ENCODE peak calls at places on chromosomes 16 and 17, in four cellular contexts. C is neural progenitor cell, Y is stomach, X is spleen. G is an unnamed sample.

GRCh38 chr16:83586036-83586810 is 221.6 kb upstream of the HSBP1 start:
- DNase-seq in C (peak; percentile 57), X (no peak), Y (no peak), G (no peak)

GRCh38 chr16:28167221-28167620 is 44.5 kb downstream of the XPO6 start:
- DNase-seq in Y (no peak), X (no peak), C (no peak), G (no peak)

GRCh38 chr16:75792781-75793180 is 66.5 kb upstream of the CPHXL start:
- DNase-seq in C (no peak), Y (no peak), X (no peak), G (no peak)

GRCh38 chr16:50360779-50361178 is 8.0 kb downstream of the BRD7 start:
- DNase-seq in Y (no peak), X (no peak), C (no peak), G (no peak)

GRCh38 chr16:70476272-70477020 is 22.1 kb downstream of the FCSK start:
- DNase-seq in Y (peak; percentile 31), X (no peak), C (no peak), G (no peak)

GRCh38 chr16:31438414-31438813 is 4.2 kb downstream of the ZNF843 start:
- DNase-seq in X (no peak), C (no peak), Y (no peak), G (no peak)

GRCh38 chr16:81445926-81446317 is 1.3 kb downstream of the CMIP start:
- DNase-seq in Y (no peak), X (no peak), C (peak; percentile 56), G (no peak)

GRCh38 chr17:76537288-76537577 is 276 bp downstream of the CYGB start:
- DNase-seq in X (peak; percentile 73), C (no peak), Y (peak; percentile 52), G (peak; percentile 65)

GRCh38 chr17:11122908-11123307 is 118.1 kb upstream of the SHISA6 start:
- DNase-seq in Y (peak; percentile 89), X (no peak), C (no peak), G (no peak)

GRCh38 chr16:7509919-7510705 is 177.5 kb downstream of the RBFOX1 start:
- DNase-seq in C (no peak), X (no peak), Y (no peak), G (no peak)

GRCh38 chr17:80096531-80097306 is 4.7 kb upstream of the GAA start:
- DNase-seq in C (no peak), Y (no peak), X (peak; percentile 66), G (no peak)

GRCh38 chr17:35084987-35085386 is 21.5 kb upstream of the RFFL start:
- DNase-seq in X (no peak), Y (no peak), C (no peak), G (no peak)

GRCh38 chr16:57994778-57995177 is 5.7 kb downstream of the ZNF319 start:
- DNase-seq in X (peak; percentile 92), C (peak; percentile 81), Y (peak; percentile 59), G (peak; percentile 73)

GRCh38 chr17:37813753-37814152 is 68.9 kb upstream of the HNF1B start:
- DNase-seq in Y (no peak), X (no peak), C (no peak), G (no peak)

GRCh38 chr17:63370696-63371095 is 75.4 kb downstream of the CYB561 start:
- DNase-seq in Y (no peak), X (no peak), C (no peak), G (no peak)

GRCh38 chr17:80138856-80139426 is 8.0 kb downstream of the EIF4A3 start:
- DNase-seq in C (no peak), Y (peak; percentile 18), X (no peak), G (no peak)

GRCh38 chr16:11632455-11632921 is 35.8 kb upstream of the SNN start:
- DNase-seq in C (peak; percentile 61), X (peak; percentile 78), Y (no peak), G (peak; percentile 82)

GRCh38 chr16:27426423-27427408 is 24.7 kb downstream of the IL21R start:
- DNase-seq in Y (peak; percentile 26), X (peak; percentile 89), C (no peak), G (no peak)

GRCh38 chr17:39643271-39643670 is 6.3 kb downstream of the STARD3 start:
- DNase-seq in Y (no peak), C (no peak), X (no peak), G (no peak)

DNA sequence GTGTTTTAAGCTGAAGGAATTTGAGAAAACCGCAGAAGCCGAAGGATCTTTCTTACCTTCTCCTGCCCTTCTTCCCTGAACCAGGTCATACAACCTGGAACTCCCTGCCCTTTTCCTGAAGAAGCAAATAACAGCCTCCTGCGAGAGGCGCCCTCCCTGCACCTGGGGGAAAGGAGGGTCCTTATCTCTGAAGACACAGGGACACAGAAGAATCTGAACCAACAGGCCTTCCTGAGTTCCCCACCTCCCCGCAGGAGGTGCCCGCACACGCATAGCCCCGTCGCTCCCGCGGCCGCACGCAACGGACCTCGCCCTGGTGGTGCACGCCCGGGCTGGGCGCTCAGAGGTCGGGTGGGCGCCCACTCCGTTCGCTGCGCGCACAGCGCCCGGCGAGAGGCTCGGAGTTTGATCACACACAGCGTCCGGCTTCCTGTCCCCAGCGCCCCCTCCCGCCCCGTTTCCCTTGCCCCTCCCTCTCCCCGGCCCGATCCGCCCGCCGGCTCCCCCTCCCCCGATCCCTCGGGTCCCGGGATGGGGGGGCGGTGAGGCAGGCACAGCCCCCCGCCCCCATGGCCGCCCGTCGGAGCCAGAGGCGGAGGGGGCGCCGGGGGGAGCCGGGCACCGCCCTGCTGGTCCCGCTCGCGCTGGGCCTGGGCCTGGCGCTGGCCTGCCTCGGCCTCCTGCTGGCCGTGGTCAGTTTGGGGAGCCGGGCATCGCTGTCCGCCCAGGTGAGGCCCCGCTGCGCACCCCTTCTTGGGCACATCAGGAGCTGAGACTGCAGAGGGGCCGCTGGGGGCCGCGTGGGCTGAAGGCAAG is at the start of gene TNFSF12:
- DNase-seq in X (peak; percentile 94), C (peak; percentile 61), Y (peak; percentile 55), G (peak; percentile 63)
- TF ChIP-seq CTCF in X (no peak), C (no peak), Y (no peak), G (no peak)

GRCh38 chr17:82030470-82031302 is 792 bp upstream of the RAC3 start:
- DNase-seq in C (peak; percentile 95), Y (peak; percentile 90), X (peak; percentile 96), G (peak; percentile 86)

GRCh38 chr17:82029990-82030469 is 1.4 kb upstream of the RAC3 start:
- DNase-seq in Y (no peak), X (peak; percentile 81), C (no peak), G (no peak)

GRCh38 chr17:82033359-82034085 is 2.0 kb downstream of the RAC3 start:
- DNase-seq in C (no peak), Y (no peak), X (no peak), G (no peak)

GRCh38 chr17:82031303-82031884 is at the start of gene RAC3:
- DNase-seq in X (no peak), Y (no peak), C (peak; percentile 91), G (no peak)

GRCh38 chr17:82031885-82032627 is 578 bp downstream of the RAC3 start:
- DNase-seq in Y (peak; percentile 74), C (peak; percentile 38), X (no peak), G (no peak)
- H3K4me1 ChIP-seq in Y (peaks cover 41% of the 10 kb centered on the region), C (peaks cover 15% of the 10 kb centered on the region), X (peaks cover 42% of the 10 kb centered on the region), G (peaks cover 32% of the 10 kb centered on the region)

DNA sequence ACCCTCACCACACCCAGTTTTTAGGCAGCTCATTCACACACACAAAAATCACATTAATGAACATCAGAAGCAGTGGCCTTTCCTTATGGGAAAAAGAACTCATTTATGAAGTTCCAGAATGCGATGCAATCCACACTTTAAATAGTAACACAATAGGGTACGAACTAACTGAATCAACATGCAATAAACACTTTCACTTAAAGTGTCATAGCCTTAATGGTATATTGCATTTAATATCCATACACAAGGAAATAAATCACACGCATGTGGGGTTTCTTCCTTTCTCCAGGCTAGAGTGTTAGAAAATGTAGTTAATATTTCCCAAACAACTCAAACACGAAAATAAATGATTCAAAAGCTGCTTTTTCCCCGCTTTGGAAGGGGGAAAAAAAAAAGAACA is 19.7 kb downstream of the ADCY9 start:
- DNase-seq in C (no peak), X (no peak), Y (no peak), G (peak; percentile 2)
- H3K4me3 ChIP-seq in C (no peak overlapping the region), X (no peak overlapping the region), Y (no peak overlapping the region), G (no peak overlapping the region)

DNA sequence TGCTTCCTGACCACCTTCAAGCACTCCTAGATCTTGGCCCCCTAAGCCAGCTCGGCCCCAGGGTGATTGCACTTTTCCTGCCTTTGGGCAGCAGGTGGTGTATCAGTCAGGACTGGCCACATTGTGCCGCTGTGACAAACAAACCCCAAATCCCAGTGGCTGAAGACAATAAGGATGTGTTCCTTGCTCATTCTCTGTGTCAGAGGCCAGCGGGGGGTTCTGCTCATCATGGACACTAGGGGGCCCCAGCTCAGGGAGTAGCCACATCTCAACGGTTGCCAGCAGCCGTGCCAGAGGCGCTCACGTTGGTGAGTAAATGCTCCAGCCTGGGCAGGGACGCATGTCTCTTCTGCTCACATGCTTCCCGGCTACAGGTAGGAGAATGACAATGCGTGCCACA is 60.4 kb downstream of the ZDHHC7 start:
- DNase-seq in Y (no peak), C (no peak), X (no peak), G (no peak)
- TF ChIP-seq CTCF in Y (no peak), C (peak; percentile 11), X (peak; percentile 49), G (no peak)

GRCh38 chr17:2259769-2260536 is 43.6 kb downstream of the SMG6 start:
- DNase-seq in X (no peak), C (no peak), Y (no peak), G (no peak)

GRCh38 chr17:2264023-2264860 is 39.3 kb downstream of the SMG6 start:
- DNase-seq in Y (no peak), C (no peak), X (no peak), G (no peak)

GRCh38 chr17:2266045-2266864 is 37.3 kb downstream of the SMG6 start:
- DNase-seq in C (no peak), Y (peak; percentile 36), X (peak; percentile 81), G (no peak)

GRCh38 chr17:2263183-2263954 is 40.2 kb downstream of the SMG6 start:
- DNase-seq in X (no peak), Y (no peak), C (no peak), G (no peak)

DNA sequence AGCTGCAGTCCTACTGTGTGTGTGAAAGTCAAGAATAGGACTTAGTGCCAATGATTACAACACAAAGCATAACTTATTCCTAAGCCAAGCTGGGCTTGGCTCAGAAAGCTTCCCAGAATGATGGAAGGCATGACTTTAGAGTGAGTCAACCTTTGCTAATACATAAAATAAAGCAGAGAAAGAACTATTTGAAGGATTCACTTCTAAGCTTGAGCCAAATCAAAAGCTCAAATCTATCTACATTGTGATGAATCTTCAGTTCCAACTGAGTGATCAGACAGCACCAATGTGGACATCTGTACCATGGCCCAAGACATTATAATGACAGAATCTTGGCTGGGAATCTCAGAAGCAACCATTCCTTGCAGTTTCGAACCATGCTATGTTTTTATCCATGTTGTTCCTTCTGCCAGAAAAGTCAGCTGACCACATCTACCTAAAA is 41.4 kb downstream of the SMG6 start:
- DNase-seq in C (no peak), Y (no peak), X (no peak), G (no peak)
- H3K4me1 ChIP-seq in C (no peaks in the 10 kb centered on the region), Y (peaks cover 55% of the 10 kb centered on the region), X (peaks cover 80% of the 10 kb centered on the region), G (no peaks in the 10 kb centered on the region)